ENCODE peak calls at places on chromosomes 7 and 10, in six cellular contexts. D is ovary, R is fibroblast of pulmonary artery, M is dorsolateral prefrontal cortex, T is tibial nerve, H is progenitor cell of endocrine pancreas. I is an unnamed sample.

GRCh38 chr7:156131881-156132280 is 319.6 kb upstream of the SHH start:
- DNase-seq in D (no peak), R (no peak), M (no peak), T (no peak), H (no peak), I (no peak)

GRCh38 chr10:95236068-95236903 is 42.2 kb downstream of the ACSM6 start:
- DNase-seq in D (no peak), R (peak), M (no peak), T (no peak), H (no peak), I (no peak)

GRCh38 chr7:120833551-120833950 is 24.4 kb downstream of the TSPAN12 start:
- DNase-seq in D (no peak), R (no peak), M (no peak), T (no peak), H (no peak), I (no peak)

GRCh38 chr7:67364441-67365017 is 367.9 kb downstream of the TYW1 start:
- DNase-seq in D (peak), R (no peak), M (no peak), T (no peak), H (peak), I (no peak)

GRCh38 chr10:33534455-33534854 is 200.0 kb upstream of the NRP1 start:
- DNase-seq in D (no peak), R (no peak), M (no peak), T (no peak), H (no peak), I (no peak)

GRCh38 chr7:87140271-87140748 is 11.9 kb upstream of the DMTF1 start:
- DNase-seq in D (no peak), R (peak), M (no peak), T (no peak), H (no peak), I (no peak)

GRCh38 chr10:124259139-124259825 is 159.4 kb downstream of the OAT start:
- DNase-seq in D (peak), R (peak), M (no peak), T (no peak), H (no peak), I (no peak)

GRCh38 chr7:26376208-26376917 is 84.7 kb downstream of the SNX10 start:
- DNase-seq in D (no peak), R (no peak), M (peak), T (no peak), H (peak), I (peak)

GRCh38 chr7:84906889-84907288 is 280.0 kb downstream of the SEMA3D start:
- DNase-seq in D (no peak), R (no peak), M (no peak), T (no peak), H (no peak), I (no peak)

GRCh38 chr7:85030893-85031292 is 156.0 kb downstream of the SEMA3D start:
- DNase-seq in D (no peak), R (peak), M (no peak), T (no peak), H (no peak), I (no peak)

GRCh38 chr7:121001234-121001633 is 12.7 kb downstream of the CPED1 start:
- DNase-seq in D (no peak), R (no peak), M (no peak), T (no peak), H (no peak), I (no peak)

GRCh38 chr7:129231666-129232065 is 6.8 kb downstream of the AHCYL2 start:
- DNase-seq in D (no peak), R (no peak), M (no peak), T (no peak), H (no peak), I (no peak)

GRCh38 chr10:77686096-77686495 is 48.5 kb upstream of the KCNMA1 start:
- DNase-seq in D (no peak), R (no peak), M (no peak), T (no peak), H (no peak), I (no peak)

GRCh38 chr10:11178606-11179221 is 161.0 kb downstream of the CELF2 start:
- DNase-seq in D (no peak), R (peak), M (no peak), T (no peak), H (no peak), I (no peak)

GRCh38 chr7:37450035-37450434 is 1.4 kb upstream of the ELMO1 start:
- DNase-seq in D (no peak), R (no peak), M (no peak), T (no peak), H (no peak), I (no peak)

GRCh38 chr7:37449621-37450020 is 957 bp upstream of the ELMO1 start:
- DNase-seq in D (no peak), R (no peak), M (no peak), T (no peak), H (no peak), I (no peak)

GRCh38 chr7:37448057-37448636 is 517 bp downstream of the ELMO1 start:
- DNase-seq in D (no peak), R (no peak), M (no peak), T (no peak), H (peak), I (no peak)

GRCh38 chr7:37446371-37446770 is 2.3 kb downstream of the ELMO1 start:
- DNase-seq in D (no peak), R (no peak), M (no peak), T (no peak), H (no peak), I (no peak)

DNA sequence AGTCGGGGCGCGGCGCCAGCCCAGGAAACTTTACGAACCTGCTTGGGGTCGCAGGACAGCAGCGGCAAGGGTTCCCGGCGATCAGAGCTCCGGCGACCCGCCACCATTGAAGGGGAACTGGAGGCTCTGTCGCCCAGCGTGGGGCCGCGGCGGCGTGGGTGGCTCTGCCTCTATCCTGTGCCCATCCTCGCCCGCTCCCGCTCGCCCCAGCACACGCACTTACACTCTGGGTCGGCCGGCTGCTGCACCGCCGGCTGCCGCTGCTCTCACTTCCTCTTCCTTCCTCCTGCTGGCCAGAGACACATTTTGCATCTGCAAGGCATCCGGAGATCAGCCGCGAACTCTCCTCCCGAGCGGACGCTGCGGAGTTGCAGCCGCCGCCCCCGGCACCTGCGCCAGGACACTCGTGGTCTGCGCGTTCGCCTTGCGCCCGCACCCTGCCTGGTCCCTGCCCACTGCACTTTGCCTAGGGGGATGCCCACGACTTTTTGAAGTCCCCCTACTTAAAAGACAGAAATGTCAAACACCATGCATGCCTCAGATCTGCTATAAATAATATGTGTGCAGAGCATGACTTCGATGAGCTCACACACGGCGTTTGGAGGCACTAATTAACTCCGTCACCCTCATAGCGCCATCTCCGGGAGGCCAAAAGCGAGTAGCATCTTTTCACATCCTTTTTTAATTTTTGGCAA is at the start of gene ELMO1:
- DNase-seq in D (peak), R (peak), M (peak), T (peak), H (peak), I (peak)
- TF ChIP-seq CTCF in D (peak), R (peak), M (peak), T (peak), H (peak), I (peak)

GRCh38 chr7:131020759-131021219 is 286.8 kb upstream of the KLF14 start:
- DNase-seq in D (no peak), R (no peak), M (no peak), T (no peak), H (no peak), I (no peak)
- TF ChIP-seq CTCF in D (no peak), R (no peak), M (no peak), T (no peak), H (no peak), I (no peak)

GRCh38 chr10:96333091-96333490 is 25.7 kb downstream of the OPALIN start:
- DNase-seq in D (no peak), R (no peak), M (no peak), T (no peak), H (no peak), I (no peak)

GRCh38 chr10:96337106-96337505 is 21.7 kb downstream of the OPALIN start:
- DNase-seq in D (no peak), R (no peak), M (no peak), T (no peak), H (no peak), I (no peak)

GRCh38 chr10:96339383-96339782 is 19.4 kb downstream of the OPALIN start:
- DNase-seq in D (no peak), R (no peak), M (no peak), T (no peak), H (no peak), I (no peak)

GRCh38 chr10:96338279-96338925 is 20.4 kb downstream of the OPALIN start:
- DNase-seq in D (no peak), R (no peak), M (no peak), T (no peak), H (no peak), I (no peak)

DNA sequence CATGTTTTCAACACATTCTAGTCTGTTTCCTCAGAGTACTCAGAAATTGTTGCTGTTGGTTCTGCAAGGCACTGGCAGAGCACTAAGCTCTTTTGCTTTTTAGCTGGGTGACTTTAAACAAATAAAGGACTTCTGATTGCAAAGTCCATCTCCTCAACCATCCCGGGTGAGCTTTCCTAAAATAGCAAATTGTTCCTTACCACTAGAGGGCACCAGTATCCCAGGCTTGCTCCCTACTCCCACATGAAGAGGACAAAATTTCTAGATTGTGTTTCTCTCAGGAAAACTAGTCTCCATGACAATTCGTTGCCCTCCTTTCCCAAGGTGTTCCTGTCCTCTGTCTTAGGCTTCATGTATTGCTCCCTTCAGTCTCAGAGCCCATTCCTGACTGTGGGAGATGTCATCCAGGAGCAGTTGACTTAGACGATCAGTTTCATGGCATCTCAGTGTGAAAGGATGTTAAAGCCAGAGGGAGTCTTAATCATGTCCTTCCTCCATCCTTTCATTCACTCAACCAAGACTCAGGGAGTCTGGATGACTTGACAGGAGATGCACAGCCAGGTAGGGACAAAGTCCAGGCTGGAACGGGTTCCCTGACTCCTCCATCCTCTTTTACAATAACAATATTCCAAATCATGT is 23.8 kb downstream of the OPALIN start:
- DNase-seq in D (no peak), R (peak), M (no peak), T (peak), H (no peak), I (no peak)
- TF ChIP-seq CTCF in D (no peak), R (peak), M (peak), T (peak), H (peak), I (peak)

DNA sequence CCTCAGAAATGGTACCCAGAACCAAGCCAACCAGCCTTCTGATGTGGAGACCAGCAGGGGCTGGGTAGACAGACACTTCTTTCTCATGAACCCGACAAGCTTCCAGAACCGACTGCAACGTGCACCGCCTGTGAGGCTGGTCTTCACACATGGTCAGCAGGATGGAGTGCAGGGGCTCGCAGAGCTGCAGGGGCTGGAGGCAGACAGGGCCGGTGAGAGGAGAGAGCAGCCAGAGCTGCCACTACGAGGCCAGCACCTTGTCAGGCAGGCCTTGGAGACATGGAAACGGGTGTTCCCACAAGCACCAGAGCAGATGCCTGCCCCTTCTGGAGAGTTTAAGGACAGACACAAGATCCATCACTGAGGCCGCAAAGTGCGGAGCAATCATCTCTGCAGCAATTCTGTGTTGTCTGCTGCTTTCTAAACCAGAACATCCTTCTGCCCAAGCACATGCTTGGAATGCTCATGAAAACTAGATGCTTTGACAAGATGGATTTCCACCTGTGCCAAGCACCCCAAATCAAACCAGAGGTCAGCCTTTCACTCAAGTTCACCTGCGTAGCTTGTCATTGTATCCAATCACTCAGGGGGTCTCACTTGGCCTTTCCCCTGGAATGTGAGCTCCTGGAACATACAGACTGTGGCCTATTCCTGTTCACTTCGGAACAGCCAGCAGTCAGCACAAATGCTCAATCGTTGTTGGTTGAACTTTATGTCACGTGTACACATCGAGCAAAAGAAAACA is 32.2 kb downstream of the FRMPD2 start:
- DNase-seq in D (no peak), R (no peak), M (no peak), T (no peak), H (no peak), I (no peak)
- TF ChIP-seq CTCF in D (no peak), R (no peak), M (no peak), T (no peak), H (no peak), I (no peak)

DNA sequence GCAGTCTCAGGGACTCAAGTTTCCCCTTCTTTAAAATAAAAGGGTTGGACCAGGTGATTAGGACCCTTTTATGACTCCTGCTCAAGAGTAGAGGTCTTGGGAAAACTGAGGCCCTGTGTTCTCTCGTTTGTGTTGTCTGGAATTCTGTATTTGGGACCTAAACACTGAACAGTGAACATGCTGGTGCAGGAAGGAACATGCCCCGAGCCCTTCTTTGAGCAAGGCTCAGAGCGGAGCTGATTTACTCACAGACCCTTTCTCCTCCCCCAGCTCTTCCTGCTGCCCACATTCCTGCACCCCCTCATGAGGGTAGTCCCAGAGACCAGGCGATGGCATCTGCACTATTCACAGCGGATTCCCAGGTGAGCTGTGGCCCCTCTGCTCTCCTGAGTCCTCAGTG is 14.2 kb downstream of the ZKSCAN1 start:
- DNase-seq in D (no peak), R (no peak), M (no peak), T (no peak), H (no peak), I (no peak)
- TF ChIP-seq CTCF in D (no peak), R (no peak), M (no peak), T (no peak), H (no peak), I (no peak)